ENCODE peak calls at places on chromosome 3, in four cellular contexts. T is A549, V is tibial nerve, Y is breast epithelium. G is an unnamed sample.

GRCh38 chr3:40770046-40770445 is 245.3 kb downstream of the ZNF621 start:
- DNase-seq in T (no peak), V (no peak), Y (no peak), G (no peak)

GRCh38 chr3:190862209-190863118 is at the start of gene GMNC:
- DNase-seq in T (peak; percentile 61), V (peak; percentile 54), Y (peak; percentile 72), G (peak; percentile 63)

GRCh38 chr3:28972921-28973320 is 307.9 kb upstream of the RBMS3 start:
- DNase-seq in T (no peak), V (no peak), Y (no peak), G (no peak)

GRCh38 chr3:47813551-47814177 is 10.7 kb downstream of the DHX30 start:
- DNase-seq in T (no peak), V (no peak), Y (no peak), G (no peak)

GRCh38 chr3:158751316-158751715 is 19.1 kb upstream of the RARRES1 start:
- DNase-seq in T (no peak), V (no peak), Y (no peak), G (no peak)

GRCh38 chr3:81565066-81565465 is 196.4 kb downstream of the GBE1 start:
- DNase-seq in T (no peak), V (no peak), Y (no peak), G (no peak)

GRCh38 chr3:124701687-124702086 is 28.6 kb upstream of the UMPS start:
- DNase-seq in T (no peak), V (no peak), Y (no peak), G (no peak)

GRCh38 chr3:187107989-187108388 is 31.3 kb downstream of the RPL39L start:
- DNase-seq in T (no peak), V (no peak), Y (no peak), G (no peak)

GRCh38 chr3:47443611-47443995 is 32.1 kb downstream of the SCAP start:
- DNase-seq in T (peak; percentile 67), V (no peak), Y (no peak), G (no peak)

GRCh38 chr3:39249453-39250115 is 30.3 kb downstream of the CX3CR1 start:
- DNase-seq in T (no peak), V (no peak), Y (no peak), G (peak; percentile 29)

GRCh38 chr3:8597515-8597853 is 47.1 kb downstream of the SSUH2 start:
- DNase-seq in T (no peak), V (no peak), Y (no peak), G (no peak)

GRCh38 chr3:25428003-25428861 is at the start of gene RARB:
- DNase-seq in T (peak; percentile 95), V (peak; percentile 74), Y (peak; percentile 64), G (peak; percentile 55)
- TF ChIP-seq POLR2A in T (peak; percentile 95), V (peak; percentile 83), Y (peak; percentile 85), G (peak; percentile 61)

GRCh38 chr3:49276475-49277356 is at the start of gene C3orf62:
- DNase-seq in T (peak; percentile 66), V (peak; percentile 78), Y (peak; percentile 94), G (peak; percentile 70)
- TF ChIP-seq POLR2A in T (peak; percentile 33), V (peak; percentile 44), Y (no peak), G (peak; percentile 40)

DNA sequence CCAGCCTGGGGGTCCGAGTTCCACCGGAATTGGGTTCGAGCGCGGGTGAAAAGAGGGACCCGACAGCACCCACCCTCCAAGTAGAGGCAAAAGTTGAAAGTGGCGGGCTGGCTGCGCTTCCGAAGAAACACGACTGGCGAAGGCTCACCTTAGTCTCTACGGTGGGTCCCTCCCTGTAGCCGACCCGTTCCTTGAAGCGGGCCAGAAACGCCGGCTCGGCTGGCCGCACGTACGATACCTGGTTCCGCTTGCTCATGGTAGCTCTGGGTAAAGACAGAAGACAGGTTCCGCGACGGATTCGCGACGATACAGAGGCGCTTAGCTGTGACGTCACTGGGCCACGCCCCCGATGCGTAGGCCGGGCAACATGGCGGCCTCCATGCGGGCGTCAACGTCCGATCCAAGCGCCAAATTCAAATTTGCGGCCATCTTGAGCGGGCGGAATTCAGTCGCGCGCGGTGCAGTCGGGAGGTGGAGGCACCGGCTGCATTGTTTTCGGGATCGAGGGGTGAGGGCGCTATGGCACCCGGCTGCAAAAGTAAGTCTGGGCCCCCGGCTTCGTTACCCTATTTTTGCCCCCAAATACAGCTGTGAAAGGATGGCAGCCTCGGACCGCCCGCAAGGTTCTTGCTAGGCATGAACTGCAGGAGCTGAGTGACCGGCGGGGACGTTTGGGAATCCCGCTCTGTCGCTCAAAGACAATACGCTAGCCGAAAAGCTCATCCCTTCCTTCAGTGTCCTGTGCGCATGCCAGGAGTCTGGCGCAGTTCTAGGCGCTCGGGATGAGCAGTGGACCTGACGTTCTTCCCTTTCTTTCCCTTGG is at the start of the genes KIAA1143 and KIF15:
- DNase-seq in T (peak; percentile 96), V (peak; percentile 92), Y (peak; percentile 97), G (peak; percentile 67)
- TF ChIP-seq POLR2A in T (peak; percentile 44), V (peak; percentile 47), Y (peak; percentile 40), G (peak; percentile 63)

DNA sequence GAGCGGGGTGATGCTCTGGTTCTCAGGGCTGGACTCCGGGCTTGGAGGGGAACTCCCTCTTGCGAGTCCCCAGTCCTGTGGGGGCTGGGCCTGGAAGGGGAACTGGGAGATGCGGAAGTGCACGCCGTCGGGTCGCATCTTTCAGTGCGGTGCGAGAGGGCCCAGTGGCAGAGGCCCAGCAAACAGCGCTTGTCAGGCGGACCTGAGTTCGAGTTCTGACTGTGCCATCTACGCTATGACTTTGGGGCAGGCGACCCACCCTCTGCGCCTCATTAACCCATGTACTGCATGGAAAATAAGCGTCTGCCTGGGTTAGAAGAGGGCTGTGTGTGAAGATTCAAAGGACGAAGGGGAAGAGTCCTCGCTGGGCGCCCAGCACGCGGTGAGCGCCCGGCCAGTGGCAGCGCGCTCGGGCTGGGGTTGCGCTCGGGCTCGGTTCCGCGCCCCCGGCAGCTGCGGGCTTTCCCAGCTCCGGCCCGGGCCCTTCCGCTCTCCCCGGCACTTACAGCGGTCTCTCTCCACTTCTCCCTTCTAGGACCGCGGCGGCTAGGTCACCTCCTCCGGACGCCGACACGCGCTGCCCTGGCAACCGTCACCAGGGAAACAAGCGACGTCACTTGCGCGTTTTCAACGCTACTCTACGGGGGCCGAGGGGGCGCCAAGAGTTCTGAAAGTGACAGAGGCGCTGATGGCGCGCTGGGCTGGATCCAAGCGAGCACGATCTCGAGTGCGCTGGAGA is at the start of gene CCDC13:
- DNase-seq in T (peak; percentile 70), V (peak; percentile 95), Y (peak; percentile 85), G (peak; percentile 52)
- TF ChIP-seq POLR2A in T (no peak), V (peak; percentile 45), Y (no peak), G (no peak)

DNA sequence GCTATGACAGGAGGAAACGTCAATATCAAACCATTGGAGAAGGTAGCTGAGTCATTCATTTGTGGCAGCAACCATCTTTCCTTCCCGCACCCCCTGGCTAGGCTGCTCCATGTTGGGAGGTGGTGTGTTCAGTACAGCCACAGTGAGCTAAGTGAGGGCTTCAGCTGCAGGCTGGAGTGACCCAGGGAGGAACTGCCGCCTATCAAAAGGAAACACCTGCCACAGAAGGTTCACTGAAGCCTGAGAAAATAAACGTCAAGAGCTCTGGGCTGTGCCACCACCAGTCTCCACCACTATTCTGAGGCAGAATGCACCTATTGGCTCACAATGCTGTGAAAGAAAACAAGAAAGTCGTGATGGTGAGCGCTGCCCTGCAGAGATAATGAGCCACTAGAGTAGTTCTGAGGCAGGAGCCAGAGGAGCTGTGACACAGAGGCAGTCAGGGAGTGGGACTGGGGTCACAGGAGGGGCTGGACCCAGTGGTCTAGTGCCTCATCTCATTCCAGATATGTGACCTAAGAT is 34.8 kb upstream of the CD47 start:
- DNase-seq in T (no peak), V (no peak), Y (no peak), G (no peak)
- TF ChIP-seq POLR2A in T (no peak), V (no peak), Y (no peak), G (no peak)

DNA sequence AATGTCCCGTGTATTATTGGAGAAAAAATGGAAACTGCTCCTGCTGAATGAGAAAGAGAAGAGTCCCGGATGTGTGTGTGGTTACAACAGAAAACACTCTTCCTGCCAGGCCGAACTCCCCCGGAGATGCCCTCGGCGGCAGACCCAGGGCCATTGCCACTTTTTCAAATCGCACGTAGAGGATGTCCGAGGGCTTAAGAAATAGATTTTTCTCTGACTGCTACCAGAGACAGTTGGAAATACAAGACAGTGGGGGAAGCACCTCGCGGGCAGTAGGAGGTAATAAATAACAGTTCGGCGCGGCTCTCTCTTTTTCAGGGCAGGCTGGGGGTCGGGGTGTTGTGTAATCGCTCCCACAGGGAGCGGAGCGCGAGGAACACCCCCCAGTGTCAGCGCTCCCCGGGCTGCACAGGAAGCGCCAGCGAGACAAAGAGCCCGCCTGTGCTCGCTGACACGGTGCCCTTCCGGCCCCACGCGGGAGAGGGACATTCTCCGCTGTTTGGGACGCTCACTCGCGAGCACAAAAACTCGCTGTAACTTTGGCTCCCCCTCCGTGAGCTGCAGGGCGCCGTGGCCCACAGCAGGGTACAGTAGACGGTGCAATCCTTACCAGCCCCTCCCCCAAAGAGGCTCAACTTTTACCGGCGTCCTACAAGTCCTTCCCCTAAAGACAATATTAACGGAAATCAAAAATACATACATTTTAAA is 1.1 kb downstream of the VGLL4 start:
- DNase-seq in T (peak; percentile 73), V (peak; percentile 64), Y (peak; percentile 59), G (peak; percentile 57)
- TF ChIP-seq POLR2A in T (peak; percentile 39), V (peak; percentile 54), Y (peak; percentile 50), G (peak; percentile 55)

DNA sequence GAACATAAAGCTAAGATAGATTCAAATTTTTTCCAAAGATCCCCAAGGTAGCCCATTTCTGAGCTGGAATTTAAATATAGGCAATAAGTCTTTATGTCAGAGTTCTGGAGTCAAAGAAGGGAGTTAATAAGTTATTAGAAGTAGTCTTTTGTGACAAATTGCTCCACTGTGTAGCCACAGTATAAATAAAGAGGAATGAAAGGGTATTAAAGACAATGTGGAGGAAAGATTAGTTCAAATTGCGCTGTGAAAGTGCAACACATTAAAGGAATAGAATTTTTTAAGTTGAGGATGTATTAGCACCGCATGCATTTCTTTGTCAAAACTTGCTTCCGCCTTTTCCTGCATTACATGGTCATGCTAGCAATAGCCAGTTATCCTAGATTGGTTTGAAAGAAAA is 666.6 kb upstream of the CCDC54 start:
- DNase-seq in T (no peak), V (no peak), Y (no peak), G (no peak)
- TF ChIP-seq POLR2A in T (no peak), V (no peak), Y (no peak), G (no peak)

DNA sequence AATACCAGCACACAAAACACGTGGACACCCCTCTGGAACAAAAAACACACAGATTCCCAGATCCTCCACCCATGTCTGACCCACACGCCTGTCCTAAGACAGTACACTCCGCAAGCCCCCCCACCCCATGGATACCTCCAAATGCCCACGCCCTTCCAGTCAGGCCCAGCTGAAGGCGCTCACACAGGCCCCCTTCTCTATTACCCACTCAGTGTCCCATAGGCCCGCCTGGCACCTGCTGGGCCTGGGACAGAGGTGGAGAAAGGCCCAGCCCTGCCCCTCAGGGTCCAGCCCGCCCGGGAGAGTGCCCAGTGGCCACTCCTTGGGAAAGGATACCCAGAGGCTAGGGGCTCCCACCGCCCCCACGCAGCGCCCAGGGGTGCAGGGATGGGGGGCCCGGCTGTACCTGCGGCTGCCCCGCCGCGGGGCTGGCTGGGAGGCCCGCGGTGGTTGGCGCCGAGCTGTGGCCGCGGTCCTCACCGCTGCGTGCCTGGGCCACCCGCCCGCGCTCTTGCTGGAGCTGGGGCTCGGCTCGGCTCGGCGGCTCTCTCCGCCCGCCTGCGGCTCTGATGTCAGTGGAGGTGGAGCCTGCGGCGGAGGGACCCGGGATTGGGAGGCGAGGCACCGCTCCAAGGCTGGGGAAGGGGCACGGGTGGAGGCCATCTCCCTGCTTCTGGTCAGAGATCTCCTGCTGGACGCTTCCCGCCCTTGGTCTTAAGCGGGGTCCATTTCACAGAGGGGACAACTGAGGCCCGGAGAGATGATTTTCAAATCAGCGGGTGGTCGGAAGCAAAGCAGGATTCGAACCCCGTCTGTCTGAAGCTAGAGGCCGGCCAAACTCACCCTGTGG is at the start of gene CAMK1:
- DNase-seq in T (peak; percentile 44), V (peak; percentile 70), Y (peak; percentile 81), G (peak; percentile 86)
- TF ChIP-seq POLR2A in T (peak; percentile 69), V (peak; percentile 71), Y (no peak), G (peak; percentile 83)

GRCh38 chr3:120348981-120349818 is at the start of gene LRRC58:
- DNase-seq in T (peak; percentile 95), V (peak; percentile 79), Y (peak; percentile 79), G (peak; percentile 84)
- TF ChIP-seq POLR2A in T (peak; percentile 80), V (peak; percentile 98), Y (peak; percentile 49), G (peak; percentile 68)